ENCODE peak calls at places on chromosomes 5 and 9, in ten cellular contexts. One of them, this sample, is unnamed. For H3K4me1, the result is how much of the 10 kb centered on the place peaks cover.

GRCh38 chr5:109394806-109395205 is 15.0 kb downstream of the PJA2 start:
- DNase-seq in upper lobe of right lung: no peak
- DNase-seq in SK-N-SH: no peak
- DNase-seq in tibial artery: no peak
- DNase-seq in CD8-positive, alpha-beta T cell: no peak
- DNase-seq in esophagus squamous epithelium: no peak
- DNase-seq in tibial nerve: no peak
- DNase-seq in adrenal gland: no peak
- DNase-seq in body of pancreas: no peak
- DNase-seq in vagina: no peak
- DNase-seq in this sample: no peak

GRCh38 chr5:74367931-74368330 is 272.6 kb downstream of the ENC1 start:
- DNase-seq in upper lobe of right lung: no peak
- DNase-seq in SK-N-SH: no peak
- DNase-seq in tibial artery: no peak
- DNase-seq in CD8-positive, alpha-beta T cell: no peak
- DNase-seq in esophagus squamous epithelium: no peak
- DNase-seq in tibial nerve: no peak
- DNase-seq in adrenal gland: no peak
- DNase-seq in body of pancreas: no peak
- DNase-seq in vagina: peak
- DNase-seq in this sample: peak

GRCh38 chr5:150209020-150209635 is 19.3 kb downstream of the SLC6A7 start:
- DNase-seq in upper lobe of right lung: peak
- DNase-seq in SK-N-SH: no peak
- DNase-seq in tibial artery: peak
- DNase-seq in CD8-positive, alpha-beta T cell: no peak
- DNase-seq in esophagus squamous epithelium: no peak
- DNase-seq in tibial nerve: no peak
- DNase-seq in adrenal gland: peak
- DNase-seq in body of pancreas: no peak
- DNase-seq in vagina: no peak
- DNase-seq in this sample: no peak

GRCh38 chr9:5642170-5642569 is 13.3 kb downstream of the RIC1 start:
- DNase-seq in upper lobe of right lung: no peak
- DNase-seq in SK-N-SH: no peak
- DNase-seq in tibial artery: no peak
- DNase-seq in CD8-positive, alpha-beta T cell: no peak
- DNase-seq in esophagus squamous epithelium: no peak
- DNase-seq in tibial nerve: no peak
- DNase-seq in adrenal gland: no peak
- DNase-seq in body of pancreas: peak
- DNase-seq in vagina: no peak
- DNase-seq in this sample: no peak

GRCh38 chr5:134466241-134467069 is 54.8 kb upstream of the CDKN2AIPNL start:
- DNase-seq in upper lobe of right lung: peak
- DNase-seq in SK-N-SH: peak
- DNase-seq in tibial artery: peak
- DNase-seq in CD8-positive, alpha-beta T cell: peak
- DNase-seq in esophagus squamous epithelium: peak
- DNase-seq in tibial nerve: peak
- DNase-seq in adrenal gland: peak
- DNase-seq in body of pancreas: peak
- DNase-seq in vagina: peak
- DNase-seq in this sample: peak

GRCh38 chr5:14086261-14086660 is 56.9 kb upstream of the TRIO start:
- DNase-seq in upper lobe of right lung: no peak
- DNase-seq in SK-N-SH: no peak
- DNase-seq in tibial artery: no peak
- DNase-seq in CD8-positive, alpha-beta T cell: no peak
- DNase-seq in esophagus squamous epithelium: no peak
- DNase-seq in tibial nerve: no peak
- DNase-seq in adrenal gland: no peak
- DNase-seq in body of pancreas: no peak
- DNase-seq in vagina: no peak
- DNase-seq in this sample: no peak

GRCh38 chr5:179262126-179262920 is 82.9 kb downstream of the ADAMTS2 start:
- DNase-seq in upper lobe of right lung: peak
- DNase-seq in SK-N-SH: peak
- DNase-seq in tibial artery: peak
- DNase-seq in CD8-positive, alpha-beta T cell: no peak
- DNase-seq in esophagus squamous epithelium: no peak
- DNase-seq in tibial nerve: no peak
- DNase-seq in adrenal gland: peak
- DNase-seq in body of pancreas: peak
- DNase-seq in vagina: peak
- DNase-seq in this sample: no peak

GRCh38 chr5:105529851-105530250 is 1967.3 kb upstream of the NUDT12 start:
- DNase-seq in upper lobe of right lung: no peak
- DNase-seq in SK-N-SH: no peak
- DNase-seq in tibial artery: no peak
- DNase-seq in CD8-positive, alpha-beta T cell: no peak
- DNase-seq in esophagus squamous epithelium: no peak
- DNase-seq in tibial nerve: no peak
- DNase-seq in adrenal gland: no peak
- DNase-seq in body of pancreas: no peak
- DNase-seq in vagina: no peak
- DNase-seq in this sample: no peak

GRCh38 chr5:142779163-142779562 is 9.0 kb downstream of the ARHGAP26 start:
- DNase-seq in upper lobe of right lung: no peak
- DNase-seq in SK-N-SH: peak
- DNase-seq in tibial artery: no peak
- DNase-seq in CD8-positive, alpha-beta T cell: no peak
- DNase-seq in esophagus squamous epithelium: no peak
- DNase-seq in tibial nerve: no peak
- DNase-seq in adrenal gland: no peak
- DNase-seq in body of pancreas: no peak
- DNase-seq in vagina: no peak
- DNase-seq in this sample: peak
- H3K4me1 ChIP-seq in upper lobe of right lung: under half
- H3K4me1 ChIP-seq in SK-N-SH: under half
- H3K4me1 ChIP-seq in tibial artery: under half
- H3K4me1 ChIP-seq in CD8-positive, alpha-beta T cell: under half
- H3K4me1 ChIP-seq in esophagus squamous epithelium: under half
- H3K4me1 ChIP-seq in tibial nerve: under half
- H3K4me1 ChIP-seq in adrenal gland: under half
- H3K4me1 ChIP-seq in body of pancreas: under half
- H3K4me1 ChIP-seq in vagina: under half
- H3K4me1 ChIP-seq in this sample: half or more

GRCh38 chr5:140301136-140301535 is 1.8 kb downstream of the PFDN1 start:
- DNase-seq in upper lobe of right lung: no peak
- DNase-seq in SK-N-SH: no peak
- DNase-seq in tibial artery: no peak
- DNase-seq in CD8-positive, alpha-beta T cell: no peak
- DNase-seq in esophagus squamous epithelium: no peak
- DNase-seq in tibial nerve: no peak
- DNase-seq in adrenal gland: no peak
- DNase-seq in body of pancreas: no peak
- DNase-seq in vagina: no peak
- DNase-seq in this sample: no peak

GRCh38 chr5:140303987-140304386 is 1.1 kb upstream of the PFDN1 start:
- DNase-seq in upper lobe of right lung: no peak
- DNase-seq in SK-N-SH: no peak
- DNase-seq in tibial artery: no peak
- DNase-seq in CD8-positive, alpha-beta T cell: no peak
- DNase-seq in esophagus squamous epithelium: no peak
- DNase-seq in tibial nerve: no peak
- DNase-seq in adrenal gland: no peak
- DNase-seq in body of pancreas: no peak
- DNase-seq in vagina: no peak
- DNase-seq in this sample: no peak

GRCh38 chr5:140299056-140299455 is 3.8 kb downstream of the PFDN1 start:
- DNase-seq in upper lobe of right lung: no peak
- DNase-seq in SK-N-SH: no peak
- DNase-seq in tibial artery: no peak
- DNase-seq in CD8-positive, alpha-beta T cell: no peak
- DNase-seq in esophagus squamous epithelium: no peak
- DNase-seq in tibial nerve: no peak
- DNase-seq in adrenal gland: no peak
- DNase-seq in body of pancreas: no peak
- DNase-seq in vagina: no peak
- DNase-seq in this sample: no peak

GRCh38 chr5:140298183-140298601 is 4.7 kb downstream of the PFDN1 start:
- DNase-seq in upper lobe of right lung: no peak
- DNase-seq in SK-N-SH: no peak
- DNase-seq in tibial artery: no peak
- DNase-seq in CD8-positive, alpha-beta T cell: no peak
- DNase-seq in esophagus squamous epithelium: no peak
- DNase-seq in tibial nerve: no peak
- DNase-seq in adrenal gland: no peak
- DNase-seq in body of pancreas: no peak
- DNase-seq in vagina: no peak
- DNase-seq in this sample: no peak

GRCh38 chr5:140302786-140303639 is at the start of gene PFDN1:
- DNase-seq in upper lobe of right lung: peak
- DNase-seq in SK-N-SH: peak
- DNase-seq in tibial artery: peak
- DNase-seq in CD8-positive, alpha-beta T cell: peak
- DNase-seq in esophagus squamous epithelium: peak
- DNase-seq in tibial nerve: peak
- DNase-seq in adrenal gland: peak
- DNase-seq in body of pancreas: peak
- DNase-seq in vagina: peak
- DNase-seq in this sample: peak
- TF ChIP-seq CTCF in upper lobe of right lung: no peak
- TF ChIP-seq CTCF in SK-N-SH: no peak
- TF ChIP-seq CTCF in tibial artery: no peak
- TF ChIP-seq CTCF in CD8-positive, alpha-beta T cell: no peak
- TF ChIP-seq CTCF in esophagus squamous epithelium: peak
- TF ChIP-seq CTCF in tibial nerve: peak
- TF ChIP-seq CTCF in adrenal gland: no peak
- TF ChIP-seq CTCF in body of pancreas: no peak
- TF ChIP-seq CTCF in vagina: no peak
- TF ChIP-seq CTCF in this sample: no peak

GRCh38 chr5:42854795-42855194 is 43.1 kb upstream of the SELENOP start:
- DNase-seq in upper lobe of right lung: no peak
- DNase-seq in SK-N-SH: no peak
- DNase-seq in tibial artery: no peak
- DNase-seq in CD8-positive, alpha-beta T cell: no peak
- DNase-seq in esophagus squamous epithelium: no peak
- DNase-seq in tibial nerve: no peak
- DNase-seq in adrenal gland: no peak
- DNase-seq in body of pancreas: no peak
- DNase-seq in vagina: no peak
- DNase-seq in this sample: no peak

GRCh38 chr5:42855811-42856210 is 44.1 kb upstream of the SELENOP start:
- DNase-seq in upper lobe of right lung: no peak
- DNase-seq in SK-N-SH: no peak
- DNase-seq in tibial artery: no peak
- DNase-seq in CD8-positive, alpha-beta T cell: no peak
- DNase-seq in esophagus squamous epithelium: no peak
- DNase-seq in tibial nerve: no peak
- DNase-seq in adrenal gland: no peak
- DNase-seq in body of pancreas: no peak
- DNase-seq in vagina: no peak
- DNase-seq in this sample: no peak

GRCh38 chr5:42855386-42855785 is 43.7 kb upstream of the SELENOP start:
- DNase-seq in upper lobe of right lung: no peak
- DNase-seq in SK-N-SH: no peak
- DNase-seq in tibial artery: no peak
- DNase-seq in CD8-positive, alpha-beta T cell: no peak
- DNase-seq in esophagus squamous epithelium: no peak
- DNase-seq in tibial nerve: no peak
- DNase-seq in adrenal gland: no peak
- DNase-seq in body of pancreas: no peak
- DNase-seq in vagina: no peak
- DNase-seq in this sample: no peak

GRCh38 chr5:42851441-42851840 is 39.7 kb upstream of the SELENOP start:
- DNase-seq in upper lobe of right lung: no peak
- DNase-seq in SK-N-SH: no peak
- DNase-seq in tibial artery: no peak
- DNase-seq in CD8-positive, alpha-beta T cell: no peak
- DNase-seq in esophagus squamous epithelium: no peak
- DNase-seq in tibial nerve: no peak
- DNase-seq in adrenal gland: no peak
- DNase-seq in body of pancreas: no peak
- DNase-seq in vagina: no peak
- DNase-seq in this sample: no peak

DNA sequence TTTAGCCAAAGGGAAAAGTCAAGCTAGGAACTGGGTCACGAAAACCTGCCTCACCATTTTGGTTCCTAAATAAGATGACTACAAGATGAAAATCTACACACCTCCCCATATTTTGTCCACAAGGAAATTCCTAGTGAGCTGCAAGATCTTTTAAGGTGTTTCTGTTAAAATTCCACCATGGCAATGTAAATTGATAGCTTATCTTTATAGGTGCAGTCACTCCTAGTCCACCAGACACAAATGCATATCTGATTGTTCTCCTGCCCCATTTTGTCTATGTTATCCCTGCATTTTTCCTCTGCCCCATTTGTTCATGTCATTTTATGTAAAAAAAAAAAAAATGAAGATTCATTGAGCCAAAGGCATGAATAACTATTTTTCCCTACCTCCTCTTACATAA is 41.1 kb upstream of the SELENOP start:
- DNase-seq in upper lobe of right lung: no peak
- DNase-seq in SK-N-SH: no peak
- DNase-seq in tibial artery: no peak
- DNase-seq in CD8-positive, alpha-beta T cell: no peak
- DNase-seq in esophagus squamous epithelium: no peak
- DNase-seq in tibial nerve: no peak
- DNase-seq in adrenal gland: no peak
- DNase-seq in body of pancreas: no peak
- DNase-seq in vagina: no peak
- DNase-seq in this sample: no peak
- H3K4me1 ChIP-seq in upper lobe of right lung: under half
- H3K4me1 ChIP-seq in SK-N-SH: under half
- H3K4me1 ChIP-seq in tibial artery: under half
- H3K4me1 ChIP-seq in CD8-positive, alpha-beta T cell: under half
- H3K4me1 ChIP-seq in esophagus squamous epithelium: under half
- H3K4me1 ChIP-seq in tibial nerve: under half
- H3K4me1 ChIP-seq in adrenal gland: under half
- H3K4me1 ChIP-seq in body of pancreas: under half
- H3K4me1 ChIP-seq in vagina: under half
- H3K4me1 ChIP-seq in this sample: under half

GRCh38 chr9:125258832-125259534 is 2.6 kb upstream of the GAPVD1 start:
- DNase-seq in upper lobe of right lung: no peak
- DNase-seq in SK-N-SH: no peak
- DNase-seq in tibial artery: no peak
- DNase-seq in CD8-positive, alpha-beta T cell: no peak
- DNase-seq in esophagus squamous epithelium: no peak
- DNase-seq in tibial nerve: no peak
- DNase-seq in adrenal gland: peak
- DNase-seq in body of pancreas: no peak
- DNase-seq in vagina: no peak
- DNase-seq in this sample: no peak

GRCh38 chr9:125260564-125260963 is 1.1 kb upstream of the GAPVD1 start:
- DNase-seq in upper lobe of right lung: no peak
- DNase-seq in SK-N-SH: no peak
- DNase-seq in tibial artery: no peak
- DNase-seq in CD8-positive, alpha-beta T cell: no peak
- DNase-seq in esophagus squamous epithelium: no peak
- DNase-seq in tibial nerve: no peak
- DNase-seq in adrenal gland: no peak
- DNase-seq in body of pancreas: no peak
- DNase-seq in vagina: no peak
- DNase-seq in this sample: no peak

GRCh38 chr9:125254231-125254630 is 7.4 kb upstream of the GAPVD1 start:
- DNase-seq in upper lobe of right lung: no peak
- DNase-seq in SK-N-SH: no peak
- DNase-seq in tibial artery: no peak
- DNase-seq in CD8-positive, alpha-beta T cell: no peak
- DNase-seq in esophagus squamous epithelium: no peak
- DNase-seq in tibial nerve: no peak
- DNase-seq in adrenal gland: no peak
- DNase-seq in body of pancreas: no peak
- DNase-seq in vagina: no peak
- DNase-seq in this sample: no peak

GRCh38 chr9:125258160-125258559 is 3.5 kb upstream of the GAPVD1 start:
- DNase-seq in upper lobe of right lung: no peak
- DNase-seq in SK-N-SH: no peak
- DNase-seq in tibial artery: no peak
- DNase-seq in CD8-positive, alpha-beta T cell: no peak
- DNase-seq in esophagus squamous epithelium: no peak
- DNase-seq in tibial nerve: no peak
- DNase-seq in adrenal gland: no peak
- DNase-seq in body of pancreas: no peak
- DNase-seq in vagina: no peak
- DNase-seq in this sample: no peak

GRCh38 chr9:125255781-125256391 is 5.7 kb upstream of the GAPVD1 start:
- DNase-seq in upper lobe of right lung: no peak
- DNase-seq in SK-N-SH: peak
- DNase-seq in tibial artery: no peak
- DNase-seq in CD8-positive, alpha-beta T cell: no peak
- DNase-seq in esophagus squamous epithelium: no peak
- DNase-seq in tibial nerve: no peak
- DNase-seq in adrenal gland: no peak
- DNase-seq in body of pancreas: no peak
- DNase-seq in vagina: no peak
- DNase-seq in this sample: no peak
- TF ChIP-seq CTCF in upper lobe of right lung: peak
- TF ChIP-seq CTCF in SK-N-SH: peak
- TF ChIP-seq CTCF in tibial artery: peak
- TF ChIP-seq CTCF in CD8-positive, alpha-beta T cell: no peak
- TF ChIP-seq CTCF in esophagus squamous epithelium: peak
- TF ChIP-seq CTCF in tibial nerve: no peak
- TF ChIP-seq CTCF in adrenal gland: peak
- TF ChIP-seq CTCF in body of pancreas: peak
- TF ChIP-seq CTCF in vagina: no peak
- TF ChIP-seq CTCF in this sample: peak